ENCODE peak calls at places on chromosomes 16 and 17, in six cellular contexts. F, J, V, G, R and T are unnamed samples.
A peak's percentile ranks its signal among the peaks of the same experiment; 100 is the strongest.

GRCh38 chr16:590875-591200 is 972 bp downstream of the RAB40C start:
- DNase-seq in F (no peak), J (no peak), V (no peak), G (no peak), R (no peak), T (no peak)

GRCh38 chr16:86231321-86231995 is 278.9 kb upstream of the FOXF1 start:
- DNase-seq in F (peak; percentile 8), J (no peak), V (no peak), G (no peak), R (peak; percentile 15), T (no peak)

GRCh38 chr17:63476494-63476856 is 386 bp upstream of the ACE start:
- DNase-seq in F (no peak), J (no peak), V (no peak), G (no peak), R (peak; percentile 55), T (no peak)

GRCh38 chr17:4375039-4375748 is 8.7 kb upstream of the UBE2G1 start:
- DNase-seq in F (no peak), J (no peak), V (no peak), G (peak; percentile 61), R (no peak), T (no peak)

GRCh38 chr17:30717290-30718098 is 107.0 kb downstream of the CRLF3 start:
- DNase-seq in F (no peak), J (no peak), V (no peak), G (no peak), R (peak; percentile 22), T (no peak)

GRCh38 chr16:27844826-27845225 is 218.7 kb downstream of the GSG1L start:
- DNase-seq in F (no peak), J (no peak), V (no peak), G (no peak), R (no peak), T (no peak)

GRCh38 chr17:15392326-15392739 is 50.9 kb upstream of the TEKT3 start:
- DNase-seq in F (no peak), J (no peak), V (no peak), G (no peak), R (no peak), T (no peak)

GRCh38 chr16:30395155-30395991 is at the start of gene ZNF48:
- DNase-seq in F (peak; percentile 82), J (peak; percentile 82), V (peak; percentile 66), G (peak; percentile 65), R (peak; percentile 87), T (peak; percentile 49)

GRCh38 chr16:11632455-11632921 is 35.8 kb upstream of the SNN start:
- DNase-seq in F (peak; percentile 71), J (no peak), V (no peak), G (no peak), R (peak; percentile 75), T (no peak)

GRCh38 chr16:24900230-24900629 is 54.5 kb downstream of the SLC5A11 start:
- DNase-seq in F (no peak), J (no peak), V (no peak), G (no peak), R (no peak), T (no peak)

GRCh38 chr17:78805301-78805700 is 23.2 kb upstream of the CYTH1 start:
- DNase-seq in F (no peak), J (no peak), V (no peak), G (no peak), R (no peak), T (peak; percentile 53)

GRCh38 chr17:35073183-35073790 is 9.8 kb upstream of the RFFL start:
- DNase-seq in F (no peak), J (no peak), V (no peak), G (no peak), R (no peak), T (no peak)

GRCh38 chr16:79653337-79654000 is 52.9 kb upstream of the MAF start:
- DNase-seq in F (peak; percentile 32), J (peak; percentile 43), V (no peak), G (no peak), R (no peak), T (no peak)

GRCh38 chr17:78252111-78252634 is 20.7 kb downstream of the TMEM235 start:
- DNase-seq in F (no peak), J (no peak), V (no peak), G (peak; percentile 88), R (no peak), T (peak; percentile 94)

GRCh38 chr17:7219812-7220592 is at the start of the genes ACADVL and DLG4:
- DNase-seq in F (peak; percentile 95), J (peak; percentile 91), V (peak; percentile 89), G (peak; percentile 80), R (peak; percentile 80), T (peak; percentile 73)

GRCh38 chr17:27457731-27458523 is 1.7 kb downstream of the KSR1 start:
- DNase-seq in F (no peak), J (no peak), V (no peak), G (no peak), R (no peak), T (no peak)

GRCh38 chr17:14813649-14814048 is 451.5 kb downstream of the PMP22 start:
- DNase-seq in F (no peak), J (no peak), V (no peak), G (peak; percentile 27), R (no peak), T (peak; percentile 5)

GRCh38 chr16:51150894-51151320 is at the start of gene SALL1:
- DNase-seq in F (peak; percentile 39), J (no peak), V (no peak), G (no peak), R (no peak), T (no peak)

GRCh38 chr17:69117855-69118758 is 23.6 kb downstream of the ABCA6 start:
- DNase-seq in F (no peak), J (no peak), V (no peak), G (no peak), R (no peak), T (no peak)

GRCh38 chr16:17278988-17279387 is 191.8 kb downstream of the XYLT1 start:
- DNase-seq in F (no peak), J (no peak), V (no peak), G (no peak), R (no peak), T (no peak)

GRCh38 chr16:67100569-67101300 is 9.0 kb upstream of the PHAF1 start:
- DNase-seq in F (no peak), J (no peak), V (no peak), G (no peak), R (no peak), T (no peak)
- TF ChIP-seq CTCF in F (peak; percentile 34), J (no peak), V (peak; percentile 35), G (peak; percentile 45), R (no peak), T (peak; percentile 38)

DNA sequence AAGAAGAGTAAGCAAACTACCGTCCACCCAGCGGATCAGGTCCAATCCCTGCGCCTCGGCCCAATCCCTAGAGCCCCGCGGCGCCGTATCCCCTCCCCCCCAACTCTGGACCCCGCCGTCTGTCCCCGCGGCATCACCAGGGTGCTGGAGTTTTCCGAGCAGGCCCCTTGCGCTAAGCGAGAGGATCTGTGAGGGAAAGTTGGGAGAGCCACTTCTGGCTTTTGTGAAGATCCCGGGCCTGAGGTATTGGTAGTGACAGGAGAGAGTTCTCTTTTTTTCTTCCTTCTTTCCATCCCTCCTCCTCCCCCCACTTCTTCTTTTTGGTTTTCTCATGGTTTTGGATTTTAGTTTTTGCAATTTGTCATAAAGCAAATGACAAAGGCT is 3.5 kb upstream of the DLX4 start:
- DNase-seq in F (no peak), J (no peak), V (no peak), G (no peak), R (no peak), T (no peak)
- H3K27me3 ChIP-seq in F (peaks cover 69% of the 10 kb centered on the region), J (no peaks in the 10 kb centered on the region), V (peaks cover 95% of the 10 kb centered on the region), G (peaks cover 8% of the 10 kb centered on the region), R (no peaks in the 10 kb centered on the region), T (peaks cover 66% of the 10 kb centered on the region)

GRCh38 chr16:57757326-57757786 is 21.8 kb downstream of the KATNB1 start:
- DNase-seq in F (peak; percentile 85), J (peak; percentile 90), V (peak; percentile 65), G (peak; percentile 85), R (peak; percentile 89), T (peak; percentile 84)
- TF ChIP-seq CTCF in F (peak; percentile 94), J (peak; percentile 91), V (peak; percentile 89), G (peak; percentile 97), R (peak; percentile 95), T (peak; percentile 89)

GRCh38 chr17:49966767-49967166 is 2.2 kb upstream of the DLX4 start:
- DNase-seq in F (no peak), J (no peak), V (no peak), G (no peak), R (no peak), T (no peak)

GRCh38 chr17:49962599-49963276 is 6.3 kb upstream of the DLX4 start:
- DNase-seq in F (no peak), J (no peak), V (no peak), G (no peak), R (no peak), T (no peak)

GRCh38 chr17:49963626-49964538 is 5.1 kb upstream of the DLX4 start:
- DNase-seq in F (no peak), J (no peak), V (no peak), G (no peak), R (no peak), T (no peak)

GRCh38 chr17:49964539-49965521 is 4.2 kb upstream of the DLX4 start:
- DNase-seq in F (no peak), J (no peak), V (no peak), G (no peak), R (no peak), T (peak; percentile 30)

DNA sequence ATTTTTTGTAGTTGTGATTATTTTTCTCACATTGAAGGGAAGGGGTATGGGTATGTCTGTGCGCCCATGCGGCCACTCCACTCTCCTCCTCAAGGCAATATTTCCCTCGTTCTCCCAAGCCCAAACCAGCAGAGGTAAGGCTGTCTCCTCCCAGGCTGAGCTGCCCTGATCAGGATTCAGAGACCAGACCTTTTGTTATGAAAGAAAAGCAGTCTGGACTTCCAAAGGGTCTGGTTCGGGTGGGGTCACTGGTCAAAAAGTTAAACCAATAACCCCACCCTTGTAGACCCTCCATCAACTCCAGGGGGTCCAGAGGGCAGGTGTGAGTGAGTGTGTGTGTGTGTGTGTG is 5.7 kb upstream of the DLX4 start:
- DNase-seq in F (no peak), J (no peak), V (no peak), G (no peak), R (no peak), T (no peak)
- H3K27me3 ChIP-seq in F (peaks cover 51% of the 10 kb centered on the region), J (no peaks in the 10 kb centered on the region), V (peaks cover 74% of the 10 kb centered on the region), G (peaks cover 7% of the 10 kb centered on the region), R (no peaks in the 10 kb centered on the region), T (peaks cover 59% of the 10 kb centered on the region)

GRCh38 chr17:75854111-75854748 is 905 bp downstream of the WBP2 start:
- DNase-seq in F (no peak), J (no peak), V (peak; percentile 79), G (no peak), R (no peak), T (no peak)

GRCh38 chr17:75855310-75856061 is at the start of gene WBP2:
- DNase-seq in F (peak; percentile 100), J (peak; percentile 99), V (peak; percentile 100), G (peak; percentile 99), R (peak; percentile 99), T (peak; percentile 95)

GRCh38 chr17:75854881-75855309 is 240 bp downstream of the WBP2 start:
- DNase-seq in F (no peak), J (peak; percentile 59), V (no peak), G (no peak), R (no peak), T (no peak)

GRCh38 chr17:75853410-75853809 is 1.7 kb downstream of the WBP2 start:
- DNase-seq in F (no peak), J (no peak), V (peak; percentile 73), G (no peak), R (no peak), T (no peak)

GRCh38 chr17:75856062-75856681 is 1.0 kb upstream of the WBP2 start:
- DNase-seq in F (no peak), J (no peak), V (no peak), G (peak; percentile 67), R (no peak), T (no peak)
- TF ChIP-seq CTCF in F (peak; percentile 4), J (no peak), V (no peak), G (no peak), R (no peak), T (no peak)